ENCODE peak calls at places on chromosomes 3 and 15, in eight cellular contexts. S is KBM-7, J is endothelial cell of umbilical vein, I is adipocyte, E is DND-41, B is pulmonary artery endothelial cell, L is tibial artery, D is head of caudate nucleus. O is an unnamed sample.

GRCh38 chr3:71299160-71299559 is 284.4 kb downstream of the FOXP1 start:
- DNase-seq in S (no peak), J (no peak), I (no peak), E (no peak), B (no peak), L (no peak), D (no peak), O (no peak)

GRCh38 chr3:15434756-15435155 is 7.4 kb downstream of the EAF1 start:
- DNase-seq in S (no peak), J (no peak), I (no peak), E (peak), B (no peak), L (no peak), D (no peak), O (no peak)

GRCh38 chr3:58665410-58665809 is 1.2 kb downstream of the FAM3D start:
- DNase-seq in S (no peak), J (no peak), I (no peak), E (no peak), B (no peak), L (no peak), D (no peak), O (no peak)

GRCh38 chr3:190309414-190309813 is 12.8 kb downstream of the CLDN1 start:
- DNase-seq in S (no peak), J (no peak), I (no peak), E (no peak), B (no peak), L (no peak), D (no peak), O (no peak)

GRCh38 chr3:169122407-169122806 is 541.1 kb downstream of the MECOM start:
- DNase-seq in S (no peak), J (no peak), I (no peak), E (no peak), B (no peak), L (no peak), D (no peak), O (no peak)

GRCh38 chr15:30038667-30039523 is 43.9 kb upstream of the GOLGA8J start:
- DNase-seq in S (no peak), J (no peak), I (no peak), E (no peak), B (no peak), L (no peak), D (peak), O (no peak)

GRCh38 chr15:78102741-78103140 is 10.4 kb downstream of the SH2D7 start:
- DNase-seq in S (no peak), J (no peak), I (no peak), E (no peak), B (no peak), L (no peak), D (no peak), O (no peak)

GRCh38 chr3:25040739-25041138 is 387.3 kb upstream of the RARB start:
- DNase-seq in S (no peak), J (no peak), I (peak), E (no peak), B (no peak), L (no peak), D (no peak), O (no peak)

GRCh38 chr3:42080452-42080872 is 10.7 kb upstream of the TRAK1 start:
- DNase-seq in S (no peak), J (no peak), I (peak), E (no peak), B (no peak), L (no peak), D (peak), O (no peak)

GRCh38 chr3:55458398-55458797 is 28.7 kb downstream of the WNT5A start:
- DNase-seq in S (no peak), J (no peak), I (no peak), E (no peak), B (no peak), L (no peak), D (no peak), O (no peak)

GRCh38 chr15:92611995-92612745 is 43.4 kb downstream of the FAM174B start:
- DNase-seq in S (no peak), J (no peak), I (no peak), E (no peak), B (no peak), L (no peak), D (peak), O (no peak)